ENCODE peak calls at places on chromosomes 12 and 14, in seven cellular contexts. N is OCI-LY7, G is fibroblast of lung, E is A549, H is cardiac muscle cell, R is suprapubic skin, B is lower lobe of right lung. D is an unnamed sample.

GRCh38 chr14:24443053-24443683 is 592 bp upstream of the SDR39U1 start:
- DNase-seq in N (no peak), B (no peak), G (no peak), E (no peak), H (no peak), R (no peak), D (no peak)

GRCh38 chr14:44352212-44352611 is 154.9 kb downstream of the FSCB start:
- DNase-seq in G (no peak), R (no peak), H (no peak), N (no peak), E (no peak), B (no peak), D (no peak)

GRCh38 chr14:65101631-65102440 is 481 bp downstream of the MAX start:
- DNase-seq in G (no peak), N (peak; percentile 39), H (peak; percentile 38), E (no peak), R (no peak), B (peak; percentile 58), D (peak; percentile 15)

GRCh38 chr12:103879048-103879692 is 38.1 kb upstream of the NT5DC3 start:
- DNase-seq in B (no peak), N (no peak), R (no peak), H (no peak), E (no peak), G (no peak), D (no peak)

GRCh38 chr12:50925342-50925651 is 27.0 kb upstream of the HIGD1C start:
- DNase-seq in H (no peak), R (no peak), E (no peak), G (no peak), B (no peak), N (peak; percentile 86), D (no peak)

GRCh38 chr12:69844836-69845235 is 19.8 kb downstream of the MYRFL start:
- DNase-seq in G (no peak), H (no peak), N (no peak), B (no peak), R (no peak), E (no peak), D (no peak)

GRCh38 chr14:104342435-104343293 is 204.3 kb downstream of the KIF26A start:
- DNase-seq in B (no peak), G (no peak), N (no peak), H (peak; percentile 75), R (peak; percentile 76), E (no peak), D (peak; percentile 32)

GRCh38 chr12:104641862-104642261 is 185.1 kb downstream of the CHST11 start:
- DNase-seq in R (no peak), B (peak; percentile 59), E (no peak), G (no peak), H (no peak), N (no peak), D (no peak)

GRCh38 chr12:53061404-53062010 is 11.6 kb downstream of the TNS2 start:
- DNase-seq in E (peak; percentile 55), N (no peak), R (peak; percentile 78), H (no peak), B (peak; percentile 85), G (no peak), D (peak; percentile 20)

GRCh38 chr14:65070710-65071033 is 31.6 kb downstream of the MAX start:
- DNase-seq in N (no peak), R (no peak), H (no peak), B (no peak), G (no peak), E (no peak), D (no peak)

GRCh38 chr14:91349481-91350074 is 68.0 kb downstream of the CCDC88C start:
- DNase-seq in N (peak; percentile 63), H (no peak), G (no peak), B (no peak), R (no peak), E (no peak), D (no peak)

GRCh38 chr14:65260786-65261185 is 151.7 kb upstream of the FUT8 start:
- DNase-seq in N (no peak), H (no peak), G (peak; percentile 73), E (no peak), R (peak; percentile 4), B (no peak), D (no peak)

GRCh38 chr12:64171715-64172114 is 50.4 kb downstream of the KICS2 start:
- DNase-seq in R (no peak), G (peak; percentile 87), H (no peak), N (no peak), B (no peak), E (peak; percentile 24), D (no peak)

GRCh38 chr12:13205809-13206559 is 9.5 kb downstream of the EMP1 start:
- DNase-seq in N (no peak), B (no peak), E (peak; percentile 40), H (no peak), R (no peak), G (peak; percentile 99), D (no peak)

GRCh38 chr12:131112016-131112415 is 158.3 kb downstream of the ADGRD1 start:
- DNase-seq in E (no peak), G (no peak), B (no peak), H (no peak), N (no peak), R (no peak), D (no peak)

GRCh38 chr12:62841841-62842240 is 93.1 kb downstream of the PPM1H start:
- DNase-seq in N (no peak), R (no peak), G (no peak), E (no peak), B (no peak), H (no peak), D (no peak)

GRCh38 chr14:93269341-93270068 is 62.4 kb downstream of the UBR7 start:
- DNase-seq in N (no peak), B (no peak), R (no peak), H (no peak), E (peak; percentile 55), G (peak; percentile 76), D (no peak)

GRCh38 chr12:2739832-2740641 is 54.7 kb upstream of the FKBP4 start:
- DNase-seq in B (no peak), R (no peak), G (peak; percentile 22), E (no peak), H (peak; percentile 45), N (peak; percentile 7), D (peak; percentile 24)

GRCh38 chr14:103698380-103699260 is 16.6 kb downstream of the XRCC3 start:
- DNase-seq in H (no peak), G (no peak), E (no peak), N (peak; percentile 84), R (no peak), B (peak; percentile 64), D (no peak)

GRCh38 chr12:125533434-125534029 is 468.3 kb downstream of the AACS start:
- DNase-seq in N (peak; percentile 56), G (peak; percentile 19), H (peak; percentile 86), B (no peak), E (peak; percentile 31), R (no peak), D (peak; percentile 73)

GRCh38 chr12:3491938-3492867 is 1.2 kb downstream of the PRMT8 start:
- DNase-seq in E (peak; percentile 33), R (no peak), N (no peak), H (peak; percentile 93), B (peak; percentile 59), G (peak; percentile 53), D (peak; percentile 72)

GRCh38 chr12:75662501-75663159 is 151.2 kb upstream of the KRR1 start:
- DNase-seq in B (no peak), E (no peak), G (peak; percentile 34), R (no peak), N (no peak), H (no peak), D (no peak)

GRCh38 chr14:44961151-44961729 is 507 bp downstream of the KLHL28 start:
- DNase-seq in N (peak; percentile 63), B (peak; percentile 76), H (peak; percentile 78), E (peak; percentile 66), G (peak; percentile 70), R (no peak), D (peak; percentile 73)

GRCh38 chr14:60116181-60116580 is 24.5 kb downstream of the PCNX4 start:
- DNase-seq in G (no peak), N (no peak), R (no peak), E (no peak), B (no peak), H (no peak), D (no peak)

GRCh38 chr12:88185988-88186387 is 43.9 kb downstream of the TMTC3 start:
- DNase-seq in B (no peak), G (peak; percentile 79), E (no peak), R (no peak), N (no peak), H (no peak), D (no peak)

GRCh38 chr14:74875941-74876913 is at the start of gene PROX2:
- DNase-seq in E (no peak), H (no peak), G (no peak), B (no peak), R (no peak), N (peak; percentile 51), D (no peak)

GRCh38 chr12:90023207-90023870 is 314.7 kb upstream of the ATP2B1 start:
- DNase-seq in R (no peak), H (no peak), N (no peak), G (no peak), B (no peak), E (no peak), D (no peak)

GRCh38 chr12:26473291-26473690 is 277.9 kb downstream of the SSPN start:
- DNase-seq in E (no peak), G (peak; percentile 32), H (no peak), R (no peak), B (no peak), N (peak; percentile 89), D (no peak)

GRCh38 chr14:91607322-91608047 is 97.4 kb upstream of the PPP4R3A start:
- DNase-seq in H (no peak), N (no peak), R (no peak), G (no peak), B (no peak), E (no peak), D (peak; percentile 43)

GRCh38 chr12:95574799-95575452 is 23.6 kb upstream of the USP44 start:
- DNase-seq in R (no peak), N (no peak), B (no peak), G (peak; percentile 32), H (peak; percentile 62), E (peak; percentile 50), D (no peak)

GRCh38 chr14:82766128-82766527 is 1232.5 kb upstream of the SEL1L start:
- DNase-seq in N (no peak), H (no peak), G (no peak), B (no peak), R (no peak), E (no peak), D (no peak)
- H3K4me3 ChIP-seq in N (no peak overlapping the region), H (no peak overlapping the region), G (no peak overlapping the region), B (no peak overlapping the region), R (no peak overlapping the region), E (no peak overlapping the region), D (no peak overlapping the region)

GRCh38 chr12:132290203-132290540 is 39.2 kb downstream of the GALNT9 start:
- DNase-seq in E (no peak), H (no peak), G (no peak), R (no peak), N (no peak), B (peak; percentile 38), D (no peak)
- TF ChIP-seq CTCF in E (no peak), H (no peak), G (no peak), R (no peak), N (no peak), B (no peak), D (no peak)

GRCh38 chr12:92136021-92136735 is 9.5 kb downstream of the BTG1 start:
- DNase-seq in R (no peak), H (peak; percentile 64), B (no peak), E (no peak), N (no peak), G (no peak), D (no peak)
- H3K4me1 ChIP-seq in R (peaks cover 91% of the 10 kb centered on the region), H (peaks cover 77% of the 10 kb centered on the region), B (peaks cover 82% of the 10 kb centered on the region), E (peaks cover 83% of the 10 kb centered on the region), N (peaks cover 79% of the 10 kb centered on the region), G (peaks cover 22% of the 10 kb centered on the region), D (peaks cover 11% of the 10 kb centered on the region)

GRCh38 chr14:100106260-100106659 is 41.0 kb downstream of the EVL start:
- DNase-seq in B (peak; percentile 82), R (no peak), N (no peak), E (no peak), G (no peak), H (no peak), D (no peak)
- H3K4me3 ChIP-seq in B (no peak overlapping the region), R (no peak overlapping the region), N (no peak overlapping the region), E (no peak overlapping the region), G (no peak overlapping the region), H (no peak overlapping the region), D (no peak overlapping the region)

D was measured in testis.